ENCODE peak calls at places on chromosomes 2 and 18, in four cellular contexts. P is HepG2, I is GM12878, Q is H1. U is an unnamed sample.

GRCh38 chr2:240997141-240997855 is 1.1 kb upstream of the SNED1 start:
- DNase-seq in P (peak), Q (no peak), I (no peak), U (no peak)

GRCh38 chr2:156481295-156481694 is 45.1 kb downstream of the GPD2 start:
- DNase-seq in Q (no peak), I (no peak), P (no peak), U (no peak)

GRCh38 chr2:235545369-235546150 is 51.7 kb downstream of the AGAP1 start:
- DNase-seq in Q (no peak), P (no peak), I (no peak), U (no peak)

GRCh38 chr18:5466256-5466655 is 77.5 kb downstream of the EPB41L3 start:
- DNase-seq in I (no peak), P (no peak), Q (no peak), U (no peak)

GRCh38 chr2:47069628-47070154 is 85.4 kb downstream of the STPG4 start:
- DNase-seq in I (no peak), Q (peak), P (peak), U (peak)

GRCh38 chr2:216346781-216347180 is 25.5 kb downstream of the MARCHF4 start:
- DNase-seq in Q (no peak), I (no peak), P (no peak), U (no peak)

GRCh38 chr2:65313126-65313953 is 85.7 kb downstream of the ACTR2 start:
- DNase-seq in I (no peak), Q (no peak), P (no peak), U (no peak)

GRCh38 chr2:17646096-17646554 is 105.6 kb downstream of the VSNL1 start:
- DNase-seq in P (peak), I (peak), Q (no peak), U (peak)

GRCh38 chr2:201975964-201976612 is 57.6 kb upstream of the FZD7 start:
- DNase-seq in I (no peak), P (no peak), Q (no peak), U (no peak)

GRCh38 chr18:41378628-41379027 is 576.4 kb upstream of the PIK3C3 start:
- DNase-seq in P (no peak), I (no peak), Q (no peak), U (no peak)

GRCh38 chr2:86593266-86593665 is 30.0 kb upstream of the CHMP3 start:
- DNase-seq in Q (no peak), I (no peak), P (no peak), U (no peak)

GRCh38 chr2:135875491-135876065 is 665 bp downstream of the MCM6 start:
- DNase-seq in I (no peak), Q (no peak), P (no peak), U (no peak)

GRCh38 chr2:138779451-138780440 is at the start of gene NXPH2:
- DNase-seq in I (no peak), Q (no peak), P (no peak), U (no peak)

GRCh38 chr18:75215663-75216062 is 5.1 kb downstream of the TSHZ1 start:
- DNase-seq in P (no peak), I (no peak), Q (no peak), U (no peak)

GRCh38 chr2:70385966-70386595 is 84.2 kb upstream of the FAM136A start:
- DNase-seq in P (no peak), Q (peak), I (no peak), U (no peak)

GRCh38 chr18:50853863-50854271 is 25.1 kb upstream of the ME2 start:
- DNase-seq in Q (no peak), P (peak), I (no peak), U (no peak)

GRCh38 chr2:121809607-121810006 is 54.2 kb downstream of the TSN start:
- DNase-seq in Q (no peak), I (no peak), P (peak), U (no peak)

GRCh38 chr18:39799010-39799409 is 2156.0 kb upstream of the PIK3C3 start:
- DNase-seq in I (no peak), P (no peak), Q (no peak), U (no peak)

GRCh38 chr2:220277445-220277960 is 650.1 kb downstream of the SLC4A3 start:
- DNase-seq in P (no peak), I (no peak), Q (no peak), U (no peak)

GRCh38 chr2:233964581-233964980 is 47.4 kb downstream of the TRPM8 start:
- DNase-seq in I (no peak), P (no peak), Q (no peak), U (no peak)

DNA sequence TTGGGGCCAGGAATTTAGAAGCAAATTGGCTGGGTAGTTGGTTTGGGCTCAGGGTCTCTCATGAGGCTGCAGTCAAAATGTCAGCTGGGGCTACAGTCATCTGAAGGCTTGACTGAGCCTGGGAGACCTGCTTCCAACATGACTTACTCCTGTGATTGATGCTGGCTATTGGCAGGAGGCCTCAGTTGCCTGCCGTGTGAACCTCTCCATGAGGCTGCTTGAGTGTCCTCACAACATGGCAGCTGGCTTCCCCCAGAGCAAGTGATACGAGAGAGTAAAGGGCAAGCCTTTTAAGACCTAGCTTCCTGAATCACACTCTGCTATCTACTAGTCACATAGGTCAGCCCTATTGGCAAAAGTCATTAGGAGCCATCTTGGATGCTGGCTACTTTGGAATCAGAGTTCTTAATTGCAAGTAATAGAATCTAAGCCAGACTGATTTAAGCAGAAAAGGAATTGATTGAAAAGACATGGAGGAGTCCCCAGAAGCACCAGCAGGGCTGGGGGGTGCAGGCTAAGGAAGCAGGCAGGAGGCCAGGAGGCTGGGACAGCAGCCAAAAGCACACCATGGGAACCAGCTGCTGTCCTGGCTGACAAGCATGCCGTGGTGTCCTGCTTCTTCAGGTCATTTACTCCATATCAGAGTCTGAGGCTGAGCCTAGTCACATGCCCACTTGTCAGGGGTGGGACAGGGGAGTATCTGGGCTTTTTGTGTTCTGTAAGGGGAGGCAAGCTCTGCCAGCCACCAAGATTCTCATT is 7.8 kb upstream of the GIGYF2 start:
- DNase-seq in I (no peak), Q (no peak), P (no peak), U (no peak)
- TF ChIP-seq SUZ12 in I (no peak), Q (no peak), P (no peak), U (no peak)

DNA sequence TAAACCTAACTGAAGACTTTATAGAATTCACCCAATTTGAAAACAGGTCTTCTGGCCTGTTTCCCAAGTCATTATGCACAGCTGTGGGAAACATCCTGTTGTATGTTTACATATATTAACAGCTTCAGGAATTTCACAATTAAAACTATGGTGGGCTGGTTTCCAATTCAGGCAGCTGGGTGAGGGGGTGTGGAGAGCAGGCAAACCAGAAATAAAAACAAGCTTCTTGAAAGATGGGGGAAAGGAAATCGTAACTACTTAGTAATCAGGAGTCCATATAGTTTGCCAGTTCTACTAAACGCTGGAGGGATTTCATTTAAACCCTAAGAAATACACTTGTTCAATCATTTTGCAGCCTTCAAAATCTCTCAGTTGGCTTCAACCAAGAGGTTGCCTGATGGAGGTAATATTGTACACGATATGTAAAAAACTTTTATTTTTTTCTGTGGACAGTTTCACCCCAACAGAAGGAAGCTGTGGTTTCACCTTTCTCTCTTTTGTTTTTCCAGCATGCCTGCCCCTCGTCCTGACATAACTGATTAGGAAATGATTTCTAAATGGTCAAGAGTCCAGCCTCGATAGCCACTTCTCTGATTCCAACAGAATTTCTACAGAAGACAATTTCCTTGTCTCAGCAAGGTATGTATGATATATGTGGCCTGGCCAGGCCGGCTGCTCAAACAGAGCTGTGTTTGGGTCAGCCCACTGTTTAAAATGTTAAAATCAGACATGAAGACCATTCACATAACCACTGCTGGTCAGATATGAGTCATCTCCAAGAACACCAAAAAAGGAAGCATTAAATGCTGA is 22.6 kb downstream of the ATP8B1 start:
- DNase-seq in I (peak), Q (no peak), P (no peak), U (no peak)
- H3K4me3 ChIP-seq in I (no peak), Q (no peak), P (peak), U (no peak)

GRCh38 chr2:231245253-231246094 is 47.0 kb downstream of the ARMC9 start:
- DNase-seq in Q (no peak), P (no peak), I (no peak), U (no peak)
- TF ChIP-seq SUZ12 in Q (no peak), P (no peak), I (no peak), U (no peak)

GRCh38 chr18:12991839-12992216 is 666 bp downstream of the CEP192 start:
- DNase-seq in Q (no peak), I (no peak), P (no peak), U (no peak)

GRCh38 chr18:12990977-12991838 is at the start of gene CEP192:
- DNase-seq in P (peak), Q (peak), I (peak), U (peak)

GRCh38 chr18:12990128-12990485 is 1.1 kb upstream of the CEP192 start:
- DNase-seq in P (no peak), Q (no peak), I (peak), U (no peak)

GRCh38 chr18:12990662-12990976 is 543 bp upstream of the CEP192 start:
- DNase-seq in Q (no peak), P (peak), I (no peak), U (peak)

DNA sequence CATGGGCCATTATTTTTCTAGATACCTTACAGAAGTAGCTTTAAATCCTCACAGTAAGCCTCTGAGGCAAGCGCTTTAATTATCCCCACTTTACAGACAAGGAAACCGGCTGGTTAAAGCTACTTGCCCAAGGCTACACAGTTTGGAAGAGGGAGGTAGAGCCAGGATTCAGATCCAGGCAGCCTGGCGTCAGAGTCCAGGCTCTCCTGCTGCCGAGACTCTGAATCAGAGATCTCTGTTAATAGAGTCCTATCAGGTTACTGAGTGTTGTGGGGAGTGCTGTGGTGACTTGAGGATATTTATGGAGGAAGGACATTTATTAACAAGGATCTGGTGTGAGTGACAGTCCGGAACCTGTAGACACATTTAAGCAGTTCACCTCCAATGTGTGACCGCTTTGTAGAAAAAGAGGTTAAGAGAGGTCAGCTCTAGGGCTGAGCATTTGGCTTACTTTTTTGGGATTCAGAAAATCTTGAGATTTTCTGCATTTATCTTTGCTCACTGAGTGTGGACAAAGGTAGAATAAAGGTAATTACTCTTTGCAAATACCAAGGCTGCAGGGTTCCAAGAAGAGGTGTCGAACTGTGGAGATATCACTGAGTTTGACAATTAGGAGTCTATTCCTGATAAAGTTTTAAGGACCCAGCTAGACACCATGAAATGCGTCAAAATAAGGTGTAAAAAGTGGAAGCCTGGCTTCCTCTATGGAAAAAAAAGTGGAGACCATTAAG is 1.6 kb upstream of the CEP192 start:
- DNase-seq in P (no peak), Q (no peak), I (no peak), U (no peak)
- H3K4me3 ChIP-seq in P (no peak), Q (no peak), I (peak), U (no peak)

DNA sequence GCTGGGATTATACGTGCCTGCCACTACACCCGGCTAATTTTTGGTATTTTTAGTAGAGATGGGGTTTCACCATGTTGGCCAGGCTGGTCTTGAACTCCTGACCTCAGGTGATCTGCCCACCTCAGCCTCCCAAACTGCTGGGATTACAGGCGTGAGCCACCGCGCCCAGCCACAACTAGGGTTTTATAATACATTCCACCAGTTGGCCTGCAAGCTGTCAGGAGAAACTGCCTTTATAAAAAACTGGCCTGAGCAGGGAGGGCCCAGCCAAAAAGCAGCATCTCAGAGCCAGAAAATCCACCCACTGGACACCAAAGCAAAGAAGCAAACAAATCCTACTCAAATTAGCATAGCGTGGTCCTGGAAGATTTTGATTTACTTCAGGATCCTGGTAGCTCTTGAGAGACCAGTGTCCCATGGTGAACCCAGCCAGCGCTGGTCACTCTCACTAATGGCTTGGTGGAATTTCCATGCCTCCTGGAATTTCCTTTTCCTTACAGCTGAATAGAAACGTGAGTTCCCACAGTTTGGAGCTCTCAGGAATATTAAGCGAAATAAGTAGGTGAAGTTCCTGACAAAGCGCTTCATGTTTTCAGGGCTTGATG is 60.0 kb upstream of the PXDN start:
- DNase-seq in P (no peak), I (no peak), Q (no peak), U (no peak)
- TF ChIP-seq SUZ12 in P (no peak), I (no peak), Q (no peak), U (no peak)

U was measured in NT2/D1.